ENCODE peak calls at places on chromosomes 11 and 22, in four cellular contexts. Z, M, G and J are unnamed samples. For H3K4me1, the result is how much of the 10 kb centered on the place peaks cover.

GRCh38 chr11:2806351-2807058 is 79.1 kb downstream of the CDKN1C start:
- DNase-seq in Z (peak), M (no peak), G (no peak), J (no peak)

GRCh38 chr11:67376022-67376386 is 2.6 kb upstream of the CLCF1 start:
- DNase-seq in Z (no peak), M (no peak), G (no peak), J (no peak)

GRCh38 chr11:130653838-130654601 is 205.6 kb downstream of the ADAMTS15 start:
- DNase-seq in Z (peak), M (peak), G (peak), J (no peak)

GRCh38 chr11:119134389-119134978 is 13.1 kb downstream of the HINFP start:
- DNase-seq in Z (no peak), M (no peak), G (peak), J (no peak)

GRCh38 chr11:86954288-86955110 is 696 bp downstream of the FZD4 start:
- DNase-seq in Z (peak), M (no peak), G (peak), J (peak)

GRCh38 chr11:2704356-2704755 is 4.6 kb upstream of the KCNQ1OT1 start:
- DNase-seq in Z (peak), M (no peak), G (no peak), J (no peak)

GRCh38 chr11:105641433-105641832 is 31.6 kb downstream of the GRIA4 start:
- DNase-seq in Z (no peak), M (no peak), G (no peak), J (no peak)

GRCh38 chr11:118338637-118339061 is 3.9 kb downstream of the CD3D start:
- DNase-seq in Z (no peak), M (no peak), G (peak), J (peak)

GRCh38 chr22:24505337-24505736 is 10.2 kb downstream of the UPB1 start:
- DNase-seq in Z (no peak), M (no peak), G (no peak), J (no peak)

GRCh38 chr22:23673826-23674690 is 16.8 kb upstream of the RGL4 start:
- DNase-seq in Z (peak), M (no peak), G (no peak), J (no peak)

GRCh38 chr22:46681010-46681409 is 57.0 kb downstream of the CERK start:
- DNase-seq in Z (no peak), M (no peak), G (no peak), J (no peak)

GRCh38 chr11:83023410-83023809 is 48.3 kb downstream of the RAB30 start:
- DNase-seq in Z (no peak), M (no peak), G (no peak), J (no peak)

GRCh38 chr22:44202261-44202789 is 21.6 kb downstream of the PARVG start:
- DNase-seq in Z (peak), M (peak), G (peak), J (no peak)

GRCh38 chr22:45246060-45246985 is 5.6 kb upstream of the KIAA0930 start:
- DNase-seq in Z (peak), M (peak), G (peak), J (peak)

GRCh38 chr22:21000987-21001600 is 824 bp downstream of the THAP7 start:
- DNase-seq in Z (no peak), M (no peak), G (no peak), J (no peak)

GRCh38 chr11:788953-789940 is 643 bp downstream of the CEND1 start:
- DNase-seq in Z (no peak), M (no peak), G (no peak), J (no peak)

GRCh38 chr11:124612567-124613245 is 1.5 kb downstream of the PANX3 start:
- DNase-seq in Z (no peak), M (no peak), G (peak), J (no peak)

GRCh38 chr22:44172370-44173108 is 8.2 kb upstream of the PARVG start:
- DNase-seq in Z (peak), M (no peak), G (peak), J (no peak)

GRCh38 chr11:45158210-45158644 is 11.8 kb downstream of the PRDM11 start:
- DNase-seq in Z (peak), M (no peak), G (no peak), J (no peak)

GRCh38 chr11:111301004-111301839 is 2.9 kb downstream of the POU2AF3 start:
- DNase-seq in Z (no peak), M (no peak), G (no peak), J (no peak)

GRCh38 chr11:1205987-1206331 is 16.9 kb upstream of the MUC5B start:
- DNase-seq in Z (no peak), M (no peak), G (no peak), J (no peak)

GRCh38 chr22:22941831-22942510 is 54.4 kb downstream of the IGLL5 start:
- DNase-seq in Z (no peak), M (no peak), G (no peak), J (no peak)

GRCh38 chr11:75314771-75315438 is 36.6 kb downstream of the ARRB1 start:
- DNase-seq in Z (peak), M (no peak), G (no peak), J (no peak)
- H3K4me1 ChIP-seq in Z (under half), M (under half), G (under half), J (under half)

DNA sequence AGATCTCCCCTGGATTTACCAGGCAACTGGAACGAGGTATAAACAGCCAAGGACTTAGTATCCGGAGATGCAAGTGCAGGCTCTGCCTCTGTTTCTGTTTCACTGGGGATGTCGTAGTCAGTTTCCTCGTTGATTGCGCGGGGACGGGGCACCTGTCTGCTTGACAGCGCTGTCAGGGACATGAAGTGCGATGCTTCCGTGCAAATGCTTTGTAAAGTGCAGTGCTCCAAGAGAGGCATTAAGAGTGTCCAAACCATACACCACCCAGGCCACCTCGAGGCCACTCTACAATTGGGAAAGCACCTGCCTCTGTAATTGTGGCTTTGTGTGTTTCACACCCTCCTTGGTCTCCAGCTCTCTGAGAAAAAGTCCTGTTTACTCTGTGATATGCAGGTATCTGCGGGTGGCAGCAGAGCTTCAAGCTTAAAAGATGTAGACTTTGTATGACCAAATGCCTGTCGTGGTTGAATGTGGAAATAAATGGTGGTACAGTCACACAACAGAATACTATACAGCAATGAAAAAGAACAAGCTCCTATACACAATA is 18.6 kb upstream of the CD5 start:
- DNase-seq in Z (no peak), M (no peak), G (no peak), J (no peak)
- H3K4me1 ChIP-seq in Z (under half), M (under half), G (under half), J (under half)

GRCh38 chr22:19131685-19132015 is 542 bp downstream of the TSSK2 start:
- DNase-seq in Z (no peak), M (no peak), G (no peak), J (no peak)

GRCh38 chr22:19128009-19128401 is 3.1 kb upstream of the TSSK2 start:
- DNase-seq in Z (no peak), M (no peak), G (no peak), J (no peak)

GRCh38 chr22:19130959-19131684 is at the start of gene TSSK2:
- DNase-seq in Z (no peak), M (no peak), G (no peak), J (no peak)

GRCh38 chr22:19128946-19129727 is 2.0 kb upstream of the TSSK2 start:
- DNase-seq in Z (no peak), M (no peak), G (no peak), J (no peak)

GRCh38 chr22:19129871-19130270 is 1.2 kb upstream of the TSSK2 start:
- DNase-seq in Z (no peak), M (no peak), G (no peak), J (peak)
- H3K4me1 ChIP-seq in Z (under half), M (under half), G (under half), J (under half)

DNA sequence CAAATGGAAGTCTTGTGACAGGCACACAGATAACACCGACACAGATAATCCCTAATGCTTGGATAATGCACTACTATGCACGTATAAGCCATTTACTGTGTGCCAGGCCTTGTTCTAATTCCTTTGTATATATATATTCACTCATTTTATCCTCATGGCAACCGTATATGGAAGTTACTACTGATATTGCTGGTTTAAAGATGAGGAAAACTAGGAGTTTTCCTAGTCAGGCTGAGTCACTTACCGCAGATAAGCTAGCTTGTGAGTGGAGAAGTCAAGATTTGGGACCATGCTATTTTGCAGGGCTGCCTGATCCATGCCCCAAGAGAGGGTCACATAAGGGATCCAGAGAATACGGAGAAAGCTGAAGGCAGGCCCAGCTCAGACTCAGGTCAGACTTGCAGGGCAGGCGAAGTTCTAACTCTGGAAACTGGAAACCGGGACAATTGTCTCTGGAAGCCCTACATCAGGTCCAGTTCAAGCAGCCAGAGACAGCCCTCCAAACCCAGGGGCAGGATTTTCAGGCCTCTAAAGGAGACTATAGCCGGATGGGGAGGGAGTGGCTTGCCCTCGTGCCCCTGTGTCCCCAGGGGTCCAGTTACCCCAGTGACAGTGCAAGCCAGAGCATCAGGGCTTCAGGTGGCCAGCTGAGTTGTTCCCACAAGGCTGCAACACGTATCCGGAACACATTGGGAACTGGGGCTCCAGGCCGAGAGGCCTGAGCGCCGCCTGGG is 534.8 kb downstream of the INSC start:
- DNase-seq in Z (no peak), M (no peak), G (no peak), J (no peak)
- H3K4me1 ChIP-seq in Z (under half), M (under half), G (under half), J (under half)